ENCODE peak calls at places on chromosome 4, in six cellular contexts. W, L, J, A, C and M are unnamed samples.

GRCh38 chr4:125728568-125728967 is 413.8 kb downstream of the FAT4 start:
- DNase-seq in W (peak), A (peak), C (peak), J (no peak), L (peak), M (no peak)

GRCh38 chr4:26074672-26075071 is 160.7 kb downstream of the SMIM20 start:
- DNase-seq in W (no peak), A (peak), L (peak), J (no peak), C (peak), M (no peak)

GRCh38 chr4:124322234-124322831 is 390.2 kb downstream of the ANKRD50 start:
- DNase-seq in W (peak), L (peak), C (peak), A (peak), J (no peak), M (peak)

GRCh38 chr4:17085416-17085815 is 187.0 kb upstream of the LDB2 start:
- DNase-seq in A (no peak), C (no peak), W (no peak), J (no peak), L (no peak), M (no peak)

GRCh38 chr4:921830-922331 is 10.2 kb downstream of the GAK start:
- DNase-seq in W (no peak), J (no peak), C (no peak), A (no peak), L (no peak), M (no peak)

GRCh38 chr4:3514806-3515421 is 17.3 kb downstream of the LRPAP1 start:
- DNase-seq in L (peak), C (no peak), A (no peak), W (no peak), J (peak), M (no peak)

GRCh38 chr4:108355523-108356208 is 186.9 kb upstream of the LEF1 start:
- DNase-seq in J (no peak), A (no peak), L (no peak), W (no peak), C (no peak), M (no peak)

GRCh38 chr4:76738081-76738931 is 159.6 kb downstream of the SOWAHB start:
- DNase-seq in C (no peak), A (peak), L (no peak), J (no peak), W (peak), M (no peak)

GRCh38 chr4:41579556-41579955 is 41.6 kb downstream of the LIMCH1 start:
- DNase-seq in C (peak), A (no peak), W (no peak), J (no peak), L (no peak), M (no peak)

GRCh38 chr4:17807446-17807845 is 3.1 kb downstream of the DCAF16 start:
- DNase-seq in A (no peak), W (peak), L (no peak), C (peak), J (no peak), M (no peak)

GRCh38 chr4:107888237-107888636 is 43.1 kb upstream of the CYP2U1 start:
- DNase-seq in W (no peak), A (no peak), C (no peak), J (no peak), L (peak), M (peak)

GRCh38 chr4:112370466-112370865 is 73.3 kb downstream of the ALPK1 start:
- DNase-seq in C (peak), A (no peak), W (peak), L (no peak), J (no peak), M (no peak)

GRCh38 chr4:8874896-8875680 is 3.4 kb upstream of the HMX1 start:
- DNase-seq in L (no peak), J (no peak), W (no peak), C (no peak), A (no peak), M (no peak)

GRCh38 chr4:38529189-38530115 is 134.5 kb upstream of the KLF3 start:
- DNase-seq in C (peak), A (no peak), J (no peak), W (no peak), L (peak), M (no peak)

GRCh38 chr4:80592950-80593349 is 257.4 kb downstream of the CFAP299 start:
- DNase-seq in L (peak), C (peak), J (no peak), W (no peak), A (no peak), M (no peak)

GRCh38 chr4:109873791-109874514 is 26.0 kb downstream of the LRIT3 start:
- DNase-seq in C (peak), W (peak), L (no peak), A (no peak), J (no peak), M (no peak)

GRCh38 chr4:69697536-69697935 is 44.5 kb upstream of the UGT2A1 start:
- DNase-seq in L (no peak), C (no peak), A (no peak), J (no peak), W (no peak), M (no peak)

GRCh38 chr4:146957252-146957651 is 11.6 kb upstream of the TTC29 start:
- DNase-seq in A (peak), W (peak), J (no peak), C (no peak), L (no peak), M (no peak)

GRCh38 chr4:173415092-173415491 is 16.2 kb upstream of the SCRG1 start:
- DNase-seq in C (no peak), J (no peak), A (no peak), L (no peak), W (no peak), M (no peak)

GRCh38 chr4:86482296-86482695 is 111.8 kb upstream of the PTPN13 start:
- DNase-seq in C (no peak), L (no peak), W (no peak), J (no peak), A (no peak), M (no peak)
- H2BK120ac ChIP-seq in C (no peak), L (peak), W (no peak), J (no peak), A (no peak), M (no peak)

GRCh38 chr4:130026185-130026584 is 930.2 kb downstream of the C4orf33 start:
- DNase-seq in W (no peak), C (no peak), A (no peak), L (peak), J (peak), M (peak)

GRCh38 chr4:130028552-130028951 is 932.6 kb downstream of the C4orf33 start:
- DNase-seq in A (no peak), C (no peak), W (no peak), J (no peak), L (peak), M (no peak)

GRCh38 chr4:130023088-130023487 is 927.1 kb downstream of the C4orf33 start:
- DNase-seq in J (no peak), W (no peak), C (no peak), A (no peak), L (no peak), M (no peak)

GRCh38 chr4:130029442-130029841 is 933.5 kb downstream of the C4orf33 start:
- DNase-seq in L (peak), J (no peak), A (no peak), W (no peak), C (no peak), M (no peak)

GRCh38 chr4:130025701-130026100 is 929.7 kb downstream of the C4orf33 start:
- DNase-seq in W (no peak), C (no peak), J (no peak), L (no peak), A (no peak), M (no peak)
- H2BK120ac ChIP-seq in W (no peak), C (no peak), J (no peak), L (no peak), A (no peak), M (no peak)

DNA sequence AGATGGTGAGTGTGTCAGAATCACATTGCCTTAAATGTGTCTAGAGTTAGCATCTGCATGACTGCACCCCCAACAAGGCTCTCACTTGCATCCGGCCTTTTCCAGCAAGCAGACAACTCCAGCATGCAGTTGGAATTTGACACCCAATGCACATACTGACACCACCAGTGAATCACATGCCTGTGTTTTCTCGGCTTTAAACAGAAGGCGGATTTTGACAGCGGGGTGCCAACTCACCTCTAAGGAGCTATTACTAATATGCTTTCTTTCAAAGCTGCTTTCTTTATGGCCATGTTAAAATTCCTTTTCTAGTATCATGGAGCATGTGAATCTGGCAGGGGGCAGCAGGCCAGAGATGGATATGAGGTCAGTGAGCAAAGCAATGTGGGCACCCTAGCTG is 78.0 kb upstream of the CLNK start:
- DNase-seq in A (peak), C (no peak), L (peak), W (peak), J (no peak), M (peak)
- H2BK120ac ChIP-seq in A (no peak), C (no peak), L (no peak), W (no peak), J (no peak), M (no peak)

DNA sequence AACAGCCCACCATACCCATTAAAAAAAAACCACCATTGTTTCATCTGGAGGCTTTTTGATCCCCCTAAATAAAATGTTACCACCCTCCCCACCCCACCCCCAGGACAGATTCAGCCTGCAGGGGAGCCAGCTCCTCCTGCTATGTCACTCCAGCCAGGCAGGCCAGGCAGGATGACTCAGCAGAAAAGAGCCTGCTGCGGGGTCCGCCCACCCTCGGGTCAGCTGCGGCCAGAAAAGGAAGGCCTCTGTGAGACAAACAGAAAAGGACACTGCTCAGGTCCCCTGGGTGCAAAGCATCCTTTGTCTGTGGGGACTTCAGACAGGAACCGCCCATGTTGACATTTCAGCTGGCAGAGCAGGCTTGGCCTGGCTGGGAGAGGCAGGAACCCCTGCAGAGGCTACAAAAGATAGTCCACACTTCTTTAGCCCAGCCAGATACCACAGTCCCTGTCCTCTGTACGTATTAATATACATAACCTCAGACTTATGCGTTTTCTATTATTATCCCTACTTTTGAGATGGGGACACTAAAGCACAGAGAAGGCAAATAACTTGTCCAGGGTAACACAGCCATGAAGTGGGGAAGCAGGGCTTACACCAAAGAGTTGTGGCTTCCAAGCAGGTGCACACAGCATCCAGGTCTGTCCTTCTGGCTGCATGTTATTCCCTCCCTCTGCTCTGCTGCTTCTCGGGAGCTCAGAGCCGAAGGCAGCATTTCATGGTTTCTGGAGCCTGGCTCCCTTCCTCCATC is 147.7 kb downstream of the CPEB2 start:
- DNase-seq in L (peak), W (peak), C (peak), J (peak), A (peak), M (peak)
- H2BK120ac ChIP-seq in L (peak), W (peak), C (peak), J (no peak), A (peak), M (no peak)

GRCh38 chr4:28490669-28491068 is 1630.0 kb downstream of the STIM2 start:
- DNase-seq in J (no peak), A (no peak), C (no peak), W (peak), L (peak), M (no peak)
- H2BK120ac ChIP-seq in J (no peak), A (no peak), C (no peak), W (no peak), L (no peak), M (no peak)

GRCh38 chr4:88804234-88804633 is 106.6 kb upstream of the NAP1L5 start:
- DNase-seq in W (no peak), A (no peak), L (no peak), C (no peak), J (no peak), M (no peak)

GRCh38 chr4:88809561-88810219 is 112.1 kb upstream of the NAP1L5 start:
- DNase-seq in C (no peak), W (no peak), J (no peak), L (no peak), A (no peak), M (no peak)

GRCh38 chr4:88811904-88812303 is 114.3 kb upstream of the NAP1L5 start:
- DNase-seq in C (no peak), W (no peak), A (no peak), J (no peak), L (no peak), M (no peak)

GRCh38 chr4:88803600-88804096 is 106.0 kb upstream of the NAP1L5 start:
- DNase-seq in L (no peak), W (peak), J (no peak), A (peak), C (peak), M (no peak)

DNA sequence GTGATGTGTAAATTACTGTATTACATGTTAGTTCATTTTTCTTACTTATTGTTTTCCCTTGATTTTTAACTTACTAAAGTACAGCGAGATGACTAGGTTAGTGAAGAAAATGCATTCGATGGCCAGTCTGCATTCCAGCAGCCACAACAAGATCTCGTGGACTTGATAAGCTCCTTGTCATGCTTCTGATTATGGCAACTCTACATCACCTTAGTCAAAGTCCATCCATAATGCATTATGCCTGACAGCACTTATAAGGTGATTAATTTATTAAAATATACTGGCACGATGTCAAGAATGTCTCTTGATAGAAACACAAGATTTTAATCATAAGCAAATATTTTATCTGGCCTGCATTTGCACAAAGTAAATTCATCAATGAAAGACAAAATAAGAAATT is 109.9 kb upstream of the NAP1L5 start:
- DNase-seq in C (peak), L (no peak), J (no peak), A (no peak), W (no peak), M (no peak)
- H2BK120ac ChIP-seq in C (no peak), L (no peak), J (no peak), A (no peak), W (no peak), M (no peak)